ENCODE peak calls at places on chromosomes 2 and 18, in four cellular contexts. V, L, Z and G are unnamed samples.

GRCh38 chr2:237184192-237184922 is 98.7 kb downstream of the COPS8 start:
- DNase-seq in L (peak; percentile 76), Z (peak; percentile 84), V (peak; percentile 45), G (no peak)

GRCh38 chr2:235527806-235528480 is 34.1 kb downstream of the AGAP1 start:
- DNase-seq in L (peak; percentile 25), V (no peak), Z (no peak), G (no peak)

GRCh38 chr18:32588191-32588590 is 117.5 kb upstream of the GAREM1 start:
- DNase-seq in L (no peak), V (peak; percentile 79), Z (no peak), G (no peak)

GRCh38 chr18:48894266-48894600 is 56.5 kb downstream of the SMAD7 start:
- DNase-seq in V (no peak), L (no peak), Z (no peak), G (no peak)

GRCh38 chr2:134389331-134389835 is 135.5 kb downstream of the MGAT5 start:
- DNase-seq in L (no peak), V (no peak), Z (no peak), G (no peak)

GRCh38 chr2:12087175-12087574 is 340.7 kb downstream of the LPIN1 start:
- DNase-seq in L (no peak), Z (no peak), V (no peak), G (no peak)

GRCh38 chr2:197869501-197870111 is 65.2 kb downstream of the PLCL1 start:
- DNase-seq in V (peak; percentile 82), Z (peak; percentile 25), L (peak; percentile 33), G (no peak)

GRCh38 chr2:142124706-142125105 is 6.1 kb downstream of the LRP1B start:
- DNase-seq in L (no peak), V (no peak), Z (no peak), G (no peak)

GRCh38 chr2:136305517-136306192 is 187.7 kb upstream of the CXCR4 start:
- DNase-seq in V (no peak), L (no peak), Z (no peak), G (no peak)

GRCh38 chr18:24502621-24503020 is 42.2 kb downstream of the HRH4 start:
- DNase-seq in L (no peak), V (peak; percentile 38), Z (no peak), G (no peak)

GRCh38 chr2:181326605-181327004 is 130.6 kb upstream of the ITGA4 start:
- DNase-seq in L (no peak), V (no peak), Z (no peak), G (no peak)

GRCh38 chr2:120897399-120897798 is 161.7 kb downstream of the GLI2 start:
- DNase-seq in Z (no peak), L (no peak), V (no peak), G (no peak)

GRCh38 chr2:209470-209869 is 54.4 kb downstream of the SH3YL1 start:
- DNase-seq in Z (no peak), L (no peak), V (no peak), G (no peak)

GRCh38 chr18:47150029-47150823 is at the start of gene HDHD2:
- DNase-seq in L (peak; percentile 78), Z (peak; percentile 64), V (peak; percentile 79), G (peak; percentile 87)

GRCh38 chr2:162297925-162298552 is 20.4 kb downstream of the IFIH1 start:
- DNase-seq in V (peak; percentile 95), Z (peak; percentile 87), L (peak; percentile 85), G (peak; percentile 11)

GRCh38 chr2:86135653-86136052 is 29.6 kb downstream of the PTCD3 start:
- DNase-seq in V (no peak), Z (no peak), L (no peak), G (no peak)

GRCh38 chr2:181944164-181944913 is 41.3 kb upstream of the PPP1R1C start:
- DNase-seq in L (no peak), Z (no peak), V (peak; percentile 20), G (no peak)

GRCh38 chr2:241330616-241330981 is 14.9 kb downstream of the SEPTIN2 start:
- DNase-seq in L (no peak), Z (no peak), V (no peak), G (no peak)

GRCh38 chr2:20421336-20421987 is 25.4 kb upstream of the RHOB start:
- DNase-seq in Z (no peak), V (no peak), L (no peak), G (no peak)

GRCh38 chr2:232085179-232085578 is 123.7 kb downstream of the DIS3L2 start:
- DNase-seq in V (no peak), L (no peak), Z (no peak), G (no peak)

GRCh38 chr18:56469582-56469981 is 168.8 kb downstream of the TXNL1 start:
- DNase-seq in V (no peak), Z (no peak), L (no peak), G (no peak)

GRCh38 chr18:58005885-58006523 is 38.0 kb upstream of the NEDD4L start:
- DNase-seq in L (peak; percentile 10), V (no peak), Z (peak; percentile 9), G (no peak)

DNA sequence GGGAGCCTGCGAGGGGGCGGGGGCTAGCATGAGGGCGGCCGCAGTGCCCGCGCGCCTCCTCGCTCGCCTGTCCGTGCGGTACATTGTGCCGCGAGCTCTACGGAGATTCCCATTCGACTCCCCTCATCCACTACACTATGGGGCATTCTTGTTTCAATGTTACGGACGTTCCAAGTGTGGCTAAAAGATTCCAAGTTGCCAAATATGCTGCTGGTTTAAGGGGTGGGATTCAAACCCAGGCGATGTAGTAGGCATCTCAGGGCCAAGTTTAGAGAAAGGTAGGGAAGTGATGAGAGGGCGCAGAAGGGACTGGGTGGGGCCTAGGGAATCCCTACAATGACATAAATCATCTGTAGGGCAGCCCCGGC is 10.0 kb upstream of the CRYBA2 start:
- DNase-seq in V (no peak), Z (no peak), L (no peak), G (no peak)
- H3K27me3 ChIP-seq in V (peaks cover 50% of the 10 kb centered on the region), Z (peaks cover 65% of the 10 kb centered on the region), L (peaks cover 59% of the 10 kb centered on the region), G (no peaks in the 10 kb centered on the region)

GRCh38 chr2:219493086-219493485 is 5.6 kb upstream of the GMPPA start:
- DNase-seq in L (no peak), Z (no peak), V (no peak), G (peak; percentile 26)
- H3K27me3 ChIP-seq in L (peaks cover 17% of the 10 kb centered on the region), Z (peaks cover 29% of the 10 kb centered on the region), V (peaks cover 16% of the 10 kb centered on the region), G (no peaks in the 10 kb centered on the region)

GRCh38 chr2:75340560-75340959 is 141.2 kb upstream of the TACR1 start:
- DNase-seq in L (no peak), Z (no peak), V (peak; percentile 87), G (no peak)
- H3K27me3 ChIP-seq in L (no peaks in the 10 kb centered on the region), Z (no peaks in the 10 kb centered on the region), V (no peaks in the 10 kb centered on the region), G (no peaks in the 10 kb centered on the region)

GRCh38 chr2:44883356-44883755 is 58.1 kb upstream of the SIX3 start:
- DNase-seq in V (no peak), L (no peak), Z (no peak), G (no peak)

GRCh38 chr2:44877417-44877816 is 64.1 kb upstream of the SIX3 start:
- DNase-seq in Z (no peak), V (no peak), L (no peak), G (no peak)

GRCh38 chr2:44880125-44880483 is 61.4 kb upstream of the SIX3 start:
- DNase-seq in Z (no peak), L (no peak), V (no peak), G (no peak)

GRCh38 chr2:44881856-44882255 is 59.6 kb upstream of the SIX3 start:
- DNase-seq in Z (no peak), V (no peak), L (no peak), G (no peak)

DNA sequence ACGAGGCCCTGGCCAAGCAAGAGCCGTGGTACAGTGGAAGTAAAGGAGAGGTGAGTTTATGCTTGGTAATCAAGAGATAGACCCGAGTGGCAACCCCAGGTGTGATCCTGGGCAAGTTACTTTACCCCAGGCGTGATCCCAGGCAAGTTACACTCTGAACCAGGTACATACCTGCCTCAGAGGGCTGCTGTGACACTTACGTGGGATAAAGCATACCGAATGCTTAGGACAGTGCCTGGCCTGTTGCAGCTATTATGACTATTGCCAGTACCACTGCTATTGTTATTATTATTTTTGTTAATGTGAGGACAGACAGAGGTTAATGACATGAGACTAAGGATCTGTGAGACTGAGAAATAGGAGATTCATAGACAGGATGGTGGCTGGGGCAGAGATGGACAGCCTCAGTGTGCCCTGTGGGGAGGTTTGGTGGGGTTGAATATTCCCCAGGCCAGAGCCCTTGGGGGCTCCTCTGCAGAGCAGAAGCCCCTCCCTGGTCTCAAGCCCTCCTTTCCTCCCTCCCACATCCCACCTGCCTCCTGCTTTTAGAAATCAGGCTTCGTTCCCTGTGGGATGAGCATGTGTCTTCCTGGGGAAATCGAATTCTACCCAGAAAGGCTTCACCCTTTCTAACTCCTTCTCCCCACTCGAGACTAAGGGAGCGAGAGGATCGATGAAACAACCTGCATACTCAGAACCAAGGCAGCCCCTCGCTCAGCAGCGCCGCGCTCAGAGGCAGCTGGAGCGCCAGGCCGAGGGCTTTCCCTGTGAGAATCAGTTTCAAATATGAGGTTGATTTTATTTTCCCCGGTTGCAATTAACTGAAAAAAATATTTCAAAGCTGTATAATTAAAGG is 62.0 kb upstream of the SIX3 start:
- DNase-seq in V (no peak), L (no peak), Z (no peak), G (no peak)
- H3K27me3 ChIP-seq in V (no peaks in the 10 kb centered on the region), L (peaks cover 4% of the 10 kb centered on the region), Z (peaks cover 7% of the 10 kb centered on the region), G (peaks cover 7% of the 10 kb centered on the region)

GRCh38 chr2:161141033-161141432 is 19.2 kb upstream of the TANK start:
- DNase-seq in Z (no peak), V (no peak), L (no peak), G (no peak)
- H3K27me3 ChIP-seq in Z (no peaks in the 10 kb centered on the region), V (no peaks in the 10 kb centered on the region), L (no peaks in the 10 kb centered on the region), G (no peaks in the 10 kb centered on the region)

GRCh38 chr2:60569680-60570111 is 16.2 kb upstream of the BCL11A start:
- DNase-seq in L (no peak), Z (no peak), V (no peak), G (no peak)
- H3K27me3 ChIP-seq in L (peaks cover 14% of the 10 kb centered on the region), Z (peaks cover 41% of the 10 kb centered on the region), V (peaks cover 10% of the 10 kb centered on the region), G (peaks cover 19% of the 10 kb centered on the region)

DNA sequence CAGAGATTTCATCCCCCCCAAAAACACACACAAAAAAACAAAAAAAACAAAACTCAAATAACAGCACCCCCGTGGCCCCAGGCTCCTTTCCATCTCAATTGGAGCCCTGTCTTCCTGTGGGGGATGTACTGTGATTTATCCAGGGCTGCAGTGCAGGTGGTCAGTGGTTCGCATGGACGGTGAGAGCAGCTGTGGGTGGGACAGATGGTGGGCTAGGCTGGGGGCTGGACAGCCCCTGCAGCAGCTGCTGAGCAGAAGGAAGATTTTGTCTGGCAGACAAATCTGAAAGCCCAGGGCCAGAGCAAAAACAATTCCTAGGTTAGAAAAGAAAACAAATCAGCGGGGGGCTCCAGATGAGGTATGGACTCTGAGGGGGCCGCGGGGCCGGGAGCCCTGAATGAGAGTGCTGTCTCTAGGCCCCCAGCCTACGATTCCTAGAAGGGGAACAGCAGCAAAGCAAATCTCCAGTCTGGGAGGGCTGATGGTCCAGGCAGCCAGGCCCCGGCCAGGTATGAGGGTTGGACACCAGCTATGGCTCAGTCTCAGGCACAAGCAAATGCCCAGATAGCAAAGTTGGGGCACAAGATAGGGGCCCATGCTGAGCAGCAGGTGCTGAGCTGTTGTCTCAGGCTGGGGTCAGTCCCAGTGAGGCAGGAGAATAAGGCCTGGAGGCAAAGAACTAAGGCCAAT is 45.3 kb downstream of the SOWAHC start:
- DNase-seq in L (no peak), V (no peak), Z (no peak), G (no peak)
- H3K27me3 ChIP-seq in L (peaks cover 11% of the 10 kb centered on the region), V (no peaks in the 10 kb centered on the region), Z (no peaks in the 10 kb centered on the region), G (no peaks in the 10 kb centered on the region)

DNA sequence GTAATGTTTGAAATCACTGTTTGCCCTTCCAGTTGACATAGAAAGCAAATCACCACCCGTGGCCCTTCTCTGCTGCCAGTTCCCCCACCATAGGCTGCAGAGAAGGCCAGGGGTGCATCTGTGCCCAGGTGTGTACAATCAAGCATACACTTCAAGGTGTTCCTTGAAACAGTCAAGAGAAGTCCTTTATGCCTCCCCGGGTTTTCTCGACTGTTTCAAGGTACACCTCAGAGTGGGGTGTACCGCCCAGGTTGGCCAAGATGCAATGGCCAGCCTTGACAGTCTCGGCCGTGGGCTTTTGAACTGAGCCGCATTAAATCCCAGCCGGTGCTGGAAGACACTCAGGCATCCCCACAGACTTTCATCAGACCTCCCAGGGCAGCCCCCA is 21.0 kb upstream of the ATP9B start:
- DNase-seq in Z (no peak), V (no peak), L (no peak), G (no peak)
- H3K27me3 ChIP-seq in Z (no peaks in the 10 kb centered on the region), V (no peaks in the 10 kb centered on the region), L (no peaks in the 10 kb centered on the region), G (no peaks in the 10 kb centered on the region)